ENCODE peak calls at places on chromosomes 11 and 22, in six cellular contexts. One of them, this sample, is unnamed.

GRCh38 chr11:125429174-125429707 is 66.8 kb downstream of the FEZ1 start:
- DNase-seq in T follicular helper cell: peak
- DNase-seq in GM12891: peak
- DNase-seq in activated CD4-positive, alpha-beta T cell treated with anti-CD3 and anti-CD28 coated beads for 4 hours: peak
- DNase-seq in GM12865: peak
- DNase-seq in stimulated activated CD4-positive, alpha-beta T cell treated with anti-CD3 and anti-CD28 coated beads, TNF-alpha, amount 100 ng/mL, for 24 hours: peak
- DNase-seq in this sample: peak

GRCh38 chr11:2525166-2525861 is 80.5 kb downstream of the KCNQ1 start:
- DNase-seq in stimulated activated CD4-positive, alpha-beta T cell treated with anti-CD3 and anti-CD28 coated beads, TNF-alpha, amount 100 ng/mL, for 24 hours: no peak
- DNase-seq in activated CD4-positive, alpha-beta T cell treated with anti-CD3 and anti-CD28 coated beads for 4 hours: no peak
- DNase-seq in T follicular helper cell: no peak
- DNase-seq in GM12865: no peak
- DNase-seq in GM12891: no peak
- DNase-seq in this sample: no peak

GRCh38 chr22:32555546-32555945 is 80.9 kb downstream of the FBXO7 start:
- DNase-seq in GM12865: no peak
- DNase-seq in stimulated activated CD4-positive, alpha-beta T cell treated with anti-CD3 and anti-CD28 coated beads, TNF-alpha, amount 100 ng/mL, for 24 hours: no peak
- DNase-seq in GM12891: no peak
- DNase-seq in activated CD4-positive, alpha-beta T cell treated with anti-CD3 and anti-CD28 coated beads for 4 hours: no peak
- DNase-seq in T follicular helper cell: no peak
- DNase-seq in this sample: no peak

GRCh38 chr11:66070604-66071325 is 693 bp downstream of the PACS1 start:
- DNase-seq in T follicular helper cell: no peak
- DNase-seq in stimulated activated CD4-positive, alpha-beta T cell treated with anti-CD3 and anti-CD28 coated beads, TNF-alpha, amount 100 ng/mL, for 24 hours: peak
- DNase-seq in GM12865: no peak
- DNase-seq in GM12891: no peak
- DNase-seq in activated CD4-positive, alpha-beta T cell treated with anti-CD3 and anti-CD28 coated beads for 4 hours: no peak
- DNase-seq in this sample: peak

GRCh38 chr11:31237819-31238771 is 131.4 kb downstream of the DCDC1 start:
- DNase-seq in stimulated activated CD4-positive, alpha-beta T cell treated with anti-CD3 and anti-CD28 coated beads, TNF-alpha, amount 100 ng/mL, for 24 hours: no peak
- DNase-seq in activated CD4-positive, alpha-beta T cell treated with anti-CD3 and anti-CD28 coated beads for 4 hours: no peak
- DNase-seq in GM12865: no peak
- DNase-seq in T follicular helper cell: no peak
- DNase-seq in GM12891: no peak
- DNase-seq in this sample: no peak

GRCh38 chr22:12601870-12602779 is 2925.9 kb upstream of the OR11H1 start:
- DNase-seq in GM12865: no peak
- DNase-seq in activated CD4-positive, alpha-beta T cell treated with anti-CD3 and anti-CD28 coated beads for 4 hours: no peak
- DNase-seq in T follicular helper cell: no peak
- DNase-seq in GM12891: no peak
- DNase-seq in stimulated activated CD4-positive, alpha-beta T cell treated with anti-CD3 and anti-CD28 coated beads, TNF-alpha, amount 100 ng/mL, for 24 hours: no peak
- DNase-seq in this sample: no peak

GRCh38 chr11:59240322-59240721 is 27.6 kb upstream of the MPEG1 start:
- DNase-seq in T follicular helper cell: no peak
- DNase-seq in GM12891: no peak
- DNase-seq in stimulated activated CD4-positive, alpha-beta T cell treated with anti-CD3 and anti-CD28 coated beads, TNF-alpha, amount 100 ng/mL, for 24 hours: no peak
- DNase-seq in activated CD4-positive, alpha-beta T cell treated with anti-CD3 and anti-CD28 coated beads for 4 hours: no peak
- DNase-seq in GM12865: no peak
- DNase-seq in this sample: no peak

GRCh38 chr11:18111005-18111404 is 5.1 kb upstream of the SAAL1 start:
- DNase-seq in T follicular helper cell: no peak
- DNase-seq in GM12865: no peak
- DNase-seq in activated CD4-positive, alpha-beta T cell treated with anti-CD3 and anti-CD28 coated beads for 4 hours: no peak
- DNase-seq in GM12891: no peak
- DNase-seq in stimulated activated CD4-positive, alpha-beta T cell treated with anti-CD3 and anti-CD28 coated beads, TNF-alpha, amount 100 ng/mL, for 24 hours: no peak
- DNase-seq in this sample: no peak

GRCh38 chr11:127191689-127192088 is 191.1 kb upstream of the KIRREL3 start:
- DNase-seq in GM12865: no peak
- DNase-seq in activated CD4-positive, alpha-beta T cell treated with anti-CD3 and anti-CD28 coated beads for 4 hours: no peak
- DNase-seq in T follicular helper cell: no peak
- DNase-seq in stimulated activated CD4-positive, alpha-beta T cell treated with anti-CD3 and anti-CD28 coated beads, TNF-alpha, amount 100 ng/mL, for 24 hours: no peak
- DNase-seq in GM12891: no peak
- DNase-seq in this sample: no peak

GRCh38 chr11:77085652-77086051 is 17.0 kb upstream of the OMP start:
- DNase-seq in GM12891: no peak
- DNase-seq in activated CD4-positive, alpha-beta T cell treated with anti-CD3 and anti-CD28 coated beads for 4 hours: no peak
- DNase-seq in GM12865: no peak
- DNase-seq in stimulated activated CD4-positive, alpha-beta T cell treated with anti-CD3 and anti-CD28 coated beads, TNF-alpha, amount 100 ng/mL, for 24 hours: no peak
- DNase-seq in T follicular helper cell: no peak
- DNase-seq in this sample: no peak

GRCh38 chr11:109707411-109707810 is 285.4 kb downstream of the C11orf87 start:
- DNase-seq in GM12891: no peak
- DNase-seq in T follicular helper cell: no peak
- DNase-seq in stimulated activated CD4-positive, alpha-beta T cell treated with anti-CD3 and anti-CD28 coated beads, TNF-alpha, amount 100 ng/mL, for 24 hours: no peak
- DNase-seq in GM12865: no peak
- DNase-seq in activated CD4-positive, alpha-beta T cell treated with anti-CD3 and anti-CD28 coated beads for 4 hours: no peak
- DNase-seq in this sample: peak

GRCh38 chr11:30422828-30423648 is 100.1 kb downstream of the ARL14EP start:
- DNase-seq in stimulated activated CD4-positive, alpha-beta T cell treated with anti-CD3 and anti-CD28 coated beads, TNF-alpha, amount 100 ng/mL, for 24 hours: no peak
- DNase-seq in GM12865: no peak
- DNase-seq in GM12891: no peak
- DNase-seq in T follicular helper cell: no peak
- DNase-seq in activated CD4-positive, alpha-beta T cell treated with anti-CD3 and anti-CD28 coated beads for 4 hours: no peak
- DNase-seq in this sample: no peak

GRCh38 chr11:30477061-30477460 is 109.1 kb downstream of the MPPED2 start:
- DNase-seq in T follicular helper cell: no peak
- DNase-seq in activated CD4-positive, alpha-beta T cell treated with anti-CD3 and anti-CD28 coated beads for 4 hours: no peak
- DNase-seq in GM12865: no peak
- DNase-seq in stimulated activated CD4-positive, alpha-beta T cell treated with anti-CD3 and anti-CD28 coated beads, TNF-alpha, amount 100 ng/mL, for 24 hours: no peak
- DNase-seq in GM12891: no peak
- DNase-seq in this sample: no peak

GRCh38 chr22:23077627-23078461 is 7.5 kb downstream of the GNAZ start:
- DNase-seq in stimulated activated CD4-positive, alpha-beta T cell treated with anti-CD3 and anti-CD28 coated beads, TNF-alpha, amount 100 ng/mL, for 24 hours: no peak
- DNase-seq in GM12865: no peak
- DNase-seq in activated CD4-positive, alpha-beta T cell treated with anti-CD3 and anti-CD28 coated beads for 4 hours: no peak
- DNase-seq in GM12891: no peak
- DNase-seq in T follicular helper cell: no peak
- DNase-seq in this sample: no peak

GRCh38 chr11:6606471-6607189 is 3.1 kb downstream of the ILK start:
- DNase-seq in activated CD4-positive, alpha-beta T cell treated with anti-CD3 and anti-CD28 coated beads for 4 hours: no peak
- DNase-seq in GM12865: peak
- DNase-seq in GM12891: no peak
- DNase-seq in stimulated activated CD4-positive, alpha-beta T cell treated with anti-CD3 and anti-CD28 coated beads, TNF-alpha, amount 100 ng/mL, for 24 hours: peak
- DNase-seq in T follicular helper cell: no peak
- DNase-seq in this sample: peak

GRCh38 chr11:45083544-45084087 is 62.8 kb upstream of the PRDM11 start:
- DNase-seq in GM12865: no peak
- DNase-seq in T follicular helper cell: no peak
- DNase-seq in GM12891: no peak
- DNase-seq in activated CD4-positive, alpha-beta T cell treated with anti-CD3 and anti-CD28 coated beads for 4 hours: no peak
- DNase-seq in stimulated activated CD4-positive, alpha-beta T cell treated with anti-CD3 and anti-CD28 coated beads, TNF-alpha, amount 100 ng/mL, for 24 hours: no peak
- DNase-seq in this sample: no peak

GRCh38 chr22:38853149-38853548 is 9.3 kb upstream of the NPTXR start:
- DNase-seq in stimulated activated CD4-positive, alpha-beta T cell treated with anti-CD3 and anti-CD28 coated beads, TNF-alpha, amount 100 ng/mL, for 24 hours: no peak
- DNase-seq in GM12865: no peak
- DNase-seq in GM12891: no peak
- DNase-seq in activated CD4-positive, alpha-beta T cell treated with anti-CD3 and anti-CD28 coated beads for 4 hours: no peak
- DNase-seq in T follicular helper cell: no peak
- DNase-seq in this sample: no peak